ENCODE peak calls at places on chromosome 3, in six cellular contexts. R, K, M, U, Y and W are unnamed samples.

GRCh38 chr3:185825639-185826481 is 1.0 kb upstream of the IGF2BP2 start:
- DNase-seq in R (no peak), K (peak), M (no peak), U (no peak), Y (peak), W (no peak)

GRCh38 chr3:152151216-152151874 is 117.4 kb upstream of the MBNL1 start:
- DNase-seq in R (no peak), K (no peak), M (no peak), U (no peak), Y (no peak), W (no peak)

GRCh38 chr3:130906374-130906995 is 12.6 kb downstream of the ATP2C1 start:
- DNase-seq in R (no peak), K (no peak), M (no peak), U (no peak), Y (no peak), W (no peak)

GRCh38 chr3:126124896-126125295 is 41.0 kb upstream of the SLC41A3 start:
- DNase-seq in R (no peak), K (no peak), M (no peak), U (no peak), Y (peak), W (no peak)

GRCh38 chr3:174529298-174529697 is 329.8 kb upstream of the NAALADL2 start:
- DNase-seq in R (no peak), K (no peak), M (no peak), U (no peak), Y (no peak), W (no peak)

GRCh38 chr3:170835346-170835745 is 34.6 kb downstream of the RPL22L1 start:
- DNase-seq in R (no peak), K (no peak), M (no peak), U (no peak), Y (no peak), W (no peak)

GRCh38 chr3:20552605-20553275 is 366.7 kb upstream of the SGO1 start:
- DNase-seq in R (no peak), K (no peak), M (no peak), U (no peak), Y (no peak), W (no peak)

GRCh38 chr3:18743761-18744160 is 318.6 kb upstream of the SATB1 start:
- DNase-seq in R (no peak), K (no peak), M (no peak), U (no peak), Y (no peak), W (no peak)

GRCh38 chr3:46482632-46483311 is 15.0 kb upstream of the RTP3 start:
- DNase-seq in R (no peak), K (no peak), M (no peak), U (no peak), Y (no peak), W (no peak)

GRCh38 chr3:172154768-172155649 is 115.6 kb downstream of the FNDC3B start:
- DNase-seq in R (no peak), K (no peak), M (no peak), U (no peak), Y (no peak), W (no peak)

GRCh38 chr3:9198805-9199386 is 50.5 kb downstream of the SRGAP3 start:
- DNase-seq in R (no peak), K (no peak), M (no peak), U (no peak), Y (no peak), W (no peak)

GRCh38 chr3:9195390-9195789 is 54.1 kb downstream of the SRGAP3 start:
- DNase-seq in R (no peak), K (no peak), M (no peak), U (no peak), Y (no peak), W (no peak)

GRCh38 chr3:9201278-9201677 is 48.2 kb downstream of the SRGAP3 start:
- DNase-seq in R (no peak), K (no peak), M (no peak), U (no peak), Y (no peak), W (no peak)

GRCh38 chr3:9196009-9196408 is 53.4 kb downstream of the SRGAP3 start:
- DNase-seq in R (no peak), K (no peak), M (no peak), U (no peak), Y (peak), W (no peak)

GRCh38 chr3:9198261-9198660 is 51.2 kb downstream of the SRGAP3 start:
- DNase-seq in R (no peak), K (no peak), M (no peak), U (no peak), Y (no peak), W (no peak)
- TF ChIP-seq POLR2AphosphoS5 in R (no peak), K (no peak), M (no peak), U (no peak), Y (no peak), W (no peak)

DNA sequence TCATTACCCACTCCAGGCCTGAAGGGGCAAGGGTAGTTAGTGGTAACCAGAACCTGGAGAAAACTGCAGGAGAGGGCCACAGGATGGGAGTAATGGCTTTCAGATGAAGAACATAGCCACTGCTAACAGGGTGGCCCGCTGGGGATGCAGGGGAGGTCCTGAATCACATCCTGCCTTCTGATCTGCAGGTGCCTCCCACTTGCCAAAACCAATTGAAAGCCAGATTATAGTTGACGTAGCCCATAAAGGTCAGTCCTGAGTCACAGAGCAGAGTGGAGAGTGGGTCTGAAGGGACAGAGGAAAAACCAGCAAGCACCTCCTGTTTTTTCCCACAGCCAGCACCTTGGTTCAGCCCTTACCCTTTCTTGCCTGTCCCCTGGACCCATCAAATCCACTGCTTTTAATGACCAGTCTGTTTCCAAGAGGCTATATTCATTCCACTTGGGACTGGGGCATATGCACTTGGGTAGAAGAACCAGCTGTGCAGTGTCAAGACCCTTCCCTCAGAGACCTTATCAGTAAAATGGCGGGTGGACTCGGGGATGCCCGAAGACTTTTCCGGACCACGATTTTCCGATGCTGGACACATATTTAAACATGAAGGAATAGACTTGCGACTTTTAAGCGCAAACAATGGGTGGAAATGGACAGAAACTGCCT is 605 bp upstream of the SLC35G2 start:
- DNase-seq in R (no peak), K (no peak), M (peak), U (peak), Y (peak), W (no peak)
- TF ChIP-seq TAF1 in R (no peak), K (no peak), M (no peak), U (no peak), Y (peak), W (no peak)

GRCh38 chr3:52037291-52037690 is 19.1 kb downstream of the DUSP7 start:
- DNase-seq in R (no peak), K (no peak), M (no peak), U (no peak), Y (no peak), W (no peak)
- TF ChIP-seq POLR2A in R (no peak), K (no peak), M (no peak), U (no peak), Y (no peak), W (no peak)

GRCh38 chr3:180624714-180625113 is 22.8 kb downstream of the TTC14 start:
- DNase-seq in R (peak), K (no peak), M (no peak), U (no peak), Y (no peak), W (no peak)

GRCh38 chr3:180633722-180634121 is 31.8 kb downstream of the TTC14 start:
- DNase-seq in R (no peak), K (no peak), M (no peak), U (no peak), Y (no peak), W (no peak)

GRCh38 chr3:180626844-180627243 is 24.9 kb downstream of the TTC14 start:
- DNase-seq in R (peak), K (no peak), M (no peak), U (no peak), Y (no peak), W (no peak)

GRCh38 chr3:180631317-180631716 is 29.4 kb downstream of the TTC14 start:
- DNase-seq in R (no peak), K (no peak), M (no peak), U (no peak), Y (no peak), W (no peak)

GRCh38 chr3:180630360-180630759 is 28.4 kb downstream of the TTC14 start:
- DNase-seq in R (no peak), K (no peak), M (no peak), U (no peak), Y (no peak), W (no peak)
- TF ChIP-seq POLR2AphosphoS5 in R (no peak), K (no peak), M (no peak), U (no peak), Y (no peak), W (no peak)

GRCh38 chr3:81666502-81667121 is 94.8 kb downstream of the GBE1 start:
- DNase-seq in R (no peak), K (no peak), M (no peak), U (no peak), Y (no peak), W (no peak)
- TF ChIP-seq TAF1 in R (no peak), K (no peak), M (no peak), U (no peak), Y (no peak), W (no peak)

GRCh38 chr3:32136703-32137102 is 30.3 kb downstream of the GPD1L start:
- DNase-seq in R (no peak), K (no peak), M (no peak), U (no peak), Y (no peak), W (no peak)

GRCh38 chr3:32143849-32144757 is 37.7 kb downstream of the GPD1L start:
- DNase-seq in R (peak), K (no peak), M (peak), U (peak), Y (no peak), W (no peak)

GRCh38 chr3:32138545-32139104 is 32.2 kb downstream of the GPD1L start:
- DNase-seq in R (no peak), K (no peak), M (no peak), U (no peak), Y (no peak), W (no peak)

GRCh38 chr3:32137870-32138269 is 31.4 kb downstream of the GPD1L start:
- DNase-seq in R (no peak), K (no peak), M (peak), U (no peak), Y (no peak), W (no peak)

GRCh38 chr3:32140943-32141342 is 34.5 kb downstream of the GPD1L start:
- DNase-seq in R (no peak), K (no peak), M (no peak), U (peak), Y (no peak), W (no peak)
- TF ChIP-seq POLR2A in R (no peak), K (no peak), M (no peak), U (no peak), Y (no peak), W (no peak)

GRCh38 chr3:52248816-52249547 is 3.4 kb downstream of the PPM1M start:
- DNase-seq in R (no peak), K (no peak), M (no peak), U (peak), Y (no peak), W (no peak)

GRCh38 chr3:52248165-52248541 is 2.6 kb downstream of the PPM1M start:
- DNase-seq in R (no peak), K (no peak), M (no peak), U (no peak), Y (no peak), W (no peak)

GRCh38 chr3:52246728-52247454 is 1.3 kb downstream of the PPM1M start:
- DNase-seq in R (no peak), K (no peak), M (no peak), U (no peak), Y (no peak), W (no peak)

GRCh38 chr3:52246264-52246620 is 683 bp downstream of the PPM1M start:
- DNase-seq in R (no peak), K (no peak), M (no peak), U (no peak), Y (no peak), W (no peak)

DNA sequence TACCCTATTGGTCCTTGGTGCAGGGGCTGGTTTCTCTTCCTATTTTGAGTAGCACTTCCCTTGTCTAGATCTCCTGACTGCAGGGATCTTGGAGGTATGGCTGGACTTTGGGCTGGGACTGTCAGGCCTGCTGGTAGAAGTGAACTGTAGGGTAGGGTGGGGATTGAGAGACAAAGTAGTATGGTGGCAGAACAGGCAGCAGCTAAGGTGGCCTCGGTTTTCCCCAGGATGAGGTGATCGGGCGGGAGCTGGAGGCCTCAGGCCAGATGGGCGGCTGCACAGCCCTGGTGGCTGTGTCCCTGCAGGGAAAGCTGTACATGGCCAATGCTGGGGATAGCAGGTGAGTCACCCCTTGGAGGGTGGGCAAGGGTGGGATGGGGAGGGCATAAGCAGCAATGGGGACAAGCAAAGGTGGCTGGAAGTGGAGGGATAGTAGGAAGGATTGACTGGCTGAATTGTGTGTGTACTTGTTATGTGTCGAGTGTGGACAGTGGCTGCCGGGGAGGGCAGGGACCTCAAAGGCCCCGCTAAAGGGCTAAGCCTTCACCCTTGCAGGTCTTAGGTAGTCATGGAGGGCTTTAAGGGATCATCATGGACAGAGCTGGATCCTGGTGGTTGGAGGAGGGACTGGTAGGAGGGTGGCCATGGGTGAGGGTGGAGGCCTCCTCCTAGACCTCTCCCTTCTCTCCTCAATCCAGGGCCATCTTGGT is 2.1 kb downstream of the PPM1M start:
- DNase-seq in R (no peak), K (no peak), M (no peak), U (no peak), Y (no peak), W (no peak)
- TF ChIP-seq POLR2AphosphoS5 in R (no peak), K (no peak), M (no peak), U (no peak), Y (no peak), W (no peak)